ENCODE peak calls at places on chromosome 22, in seven cellular contexts. One of them, this sample, is unnamed.

GRCh38 chr22:28231423-28231822 is 312.4 kb upstream of the PITPNB start:
- DNase-seq in SK-N-SH: no peak
- DNase-seq in MM.1S: no peak
- DNase-seq in kidney: no peak
- DNase-seq in H9: no peak
- DNase-seq in endodermal cell: peak; percentile 57
- DNase-seq in keratinocyte: no peak
- DNase-seq in this sample: peak; percentile 60

GRCh38 chr22:42184852-42185251 is 54.2 kb upstream of the CYP2D6 start:
- DNase-seq in keratinocyte: no peak
- DNase-seq in H9: no peak
- DNase-seq in SK-N-SH: no peak
- DNase-seq in endodermal cell: no peak
- DNase-seq in MM.1S: no peak
- DNase-seq in kidney: no peak
- DNase-seq in this sample: no peak

GRCh38 chr22:30694171-30694637 is 470 bp upstream of the OSBP2 start:
- DNase-seq in H9: peak; percentile 76
- DNase-seq in keratinocyte: no peak
- DNase-seq in MM.1S: peak; percentile 58
- DNase-seq in endodermal cell: peak; percentile 88
- DNase-seq in kidney: peak; percentile 83
- DNase-seq in SK-N-SH: peak; percentile 84
- DNase-seq in this sample: peak; percentile 40

GRCh38 chr22:45477366-45478107 is 25.1 kb upstream of the FBLN1 start:
- DNase-seq in MM.1S: no peak
- DNase-seq in H9: no peak
- DNase-seq in kidney: no peak
- DNase-seq in keratinocyte: no peak
- DNase-seq in endodermal cell: no peak
- DNase-seq in SK-N-SH: no peak
- DNase-seq in this sample: no peak

GRCh38 chr22:36816635-36817428 is at the start of gene PVALB:
- DNase-seq in keratinocyte: no peak
- DNase-seq in endodermal cell: peak; percentile 79
- DNase-seq in SK-N-SH: peak; percentile 91
- DNase-seq in MM.1S: peak; percentile 69
- DNase-seq in H9: no peak
- DNase-seq in kidney: no peak
- DNase-seq in this sample: peak; percentile 51

GRCh38 chr22:50621491-50621880 is 6.5 kb downstream of the ARSA start:
- DNase-seq in SK-N-SH: peak; percentile 13
- DNase-seq in endodermal cell: no peak
- DNase-seq in keratinocyte: no peak
- DNase-seq in kidney: no peak
- DNase-seq in H9: peak; percentile 18
- DNase-seq in MM.1S: peak; percentile 38
- DNase-seq in this sample: no peak

GRCh38 chr22:21775061-21775460 is 39.5 kb upstream of the YPEL1 start:
- DNase-seq in SK-N-SH: no peak
- DNase-seq in kidney: no peak
- DNase-seq in MM.1S: no peak
- DNase-seq in endodermal cell: no peak
- DNase-seq in H9: no peak
- DNase-seq in keratinocyte: no peak
- DNase-seq in this sample: no peak

GRCh38 chr22:24518228-24518627 is 23.1 kb downstream of the UPB1 start:
- DNase-seq in MM.1S: no peak
- DNase-seq in keratinocyte: no peak
- DNase-seq in endodermal cell: no peak
- DNase-seq in kidney: no peak
- DNase-seq in SK-N-SH: no peak
- DNase-seq in H9: no peak
- DNase-seq in this sample: no peak

GRCh38 chr22:42151924-42152635 is 21.5 kb upstream of the CYP2D6 start:
- DNase-seq in H9: peak; percentile 45
- DNase-seq in keratinocyte: no peak
- DNase-seq in SK-N-SH: no peak
- DNase-seq in kidney: no peak
- DNase-seq in MM.1S: no peak
- DNase-seq in endodermal cell: no peak
- DNase-seq in this sample: no peak

GRCh38 chr22:27463121-27463520 is 338.4 kb downstream of the MN1 start:
- DNase-seq in kidney: no peak
- DNase-seq in endodermal cell: no peak
- DNase-seq in keratinocyte: no peak
- DNase-seq in MM.1S: no peak
- DNase-seq in H9: no peak
- DNase-seq in SK-N-SH: no peak
- DNase-seq in this sample: no peak

GRCh38 chr22:24593810-24594568 is 1.1 kb upstream of the LRRC75B start:
- DNase-seq in keratinocyte: no peak
- DNase-seq in kidney: peak; percentile 75
- DNase-seq in SK-N-SH: peak; percentile 32
- DNase-seq in MM.1S: no peak
- DNase-seq in endodermal cell: peak; percentile 60
- DNase-seq in H9: no peak
- DNase-seq in this sample: no peak

GRCh38 chr22:24386814-24387550 is 40.4 kb upstream of the ADORA2A start:
- DNase-seq in keratinocyte: no peak
- DNase-seq in kidney: no peak
- DNase-seq in H9: no peak
- DNase-seq in MM.1S: no peak
- DNase-seq in SK-N-SH: no peak
- DNase-seq in endodermal cell: no peak
- DNase-seq in this sample: no peak

GRCh38 chr22:26642465-26643367 is 14.7 kb upstream of the MIAT start:
- DNase-seq in keratinocyte: no peak
- DNase-seq in MM.1S: peak; percentile 68
- DNase-seq in kidney: no peak
- DNase-seq in endodermal cell: peak; percentile 87
- DNase-seq in SK-N-SH: no peak
- DNase-seq in H9: peak; percentile 77
- DNase-seq in this sample: no peak

GRCh38 chr22:21816787-21817496 is 50.5 kb downstream of the MAPK1 start:
- DNase-seq in SK-N-SH: peak; percentile 20
- DNase-seq in kidney: no peak
- DNase-seq in keratinocyte: peak; percentile 26
- DNase-seq in endodermal cell: no peak
- DNase-seq in MM.1S: no peak
- DNase-seq in H9: no peak
- DNase-seq in this sample: peak; percentile 92

GRCh38 chr22:28023036-28023435 is 104.0 kb upstream of the PITPNB start:
- DNase-seq in SK-N-SH: no peak
- DNase-seq in MM.1S: no peak
- DNase-seq in kidney: peak; percentile 29
- DNase-seq in H9: no peak
- DNase-seq in endodermal cell: no peak
- DNase-seq in keratinocyte: no peak
- DNase-seq in this sample: no peak

GRCh38 chr22:20946080-20946986 is 20.7 kb upstream of the AIFM3 start:
- DNase-seq in endodermal cell: no peak
- DNase-seq in SK-N-SH: no peak
- DNase-seq in kidney: no peak
- DNase-seq in H9: no peak
- DNase-seq in MM.1S: no peak
- DNase-seq in keratinocyte: no peak
- DNase-seq in this sample: peak; percentile 21

GRCh38 chr22:38704568-38705234 is 1.0 kb upstream of the GTPBP1 start:
- DNase-seq in kidney: no peak
- DNase-seq in H9: no peak
- DNase-seq in MM.1S: peak; percentile 65
- DNase-seq in endodermal cell: no peak
- DNase-seq in SK-N-SH: no peak
- DNase-seq in keratinocyte: no peak
- DNase-seq in this sample: no peak
- H3K9ac ChIP-seq in kidney: peak overlapping the region; percentile 12
- H3K9ac ChIP-seq in H9: peak overlapping the region; percentile 81
- H3K9ac ChIP-seq in MM.1S: peak overlapping the region; percentile 88
- H3K9ac ChIP-seq in endodermal cell: peak overlapping the region; percentile 51
- H3K9ac ChIP-seq in SK-N-SH: peak overlapping the region; percentile 14
- H3K9ac ChIP-seq in keratinocyte: peak overlapping the region; percentile 70
- H3K9ac ChIP-seq in this sample: peak overlapping the region; percentile 54

DNA sequence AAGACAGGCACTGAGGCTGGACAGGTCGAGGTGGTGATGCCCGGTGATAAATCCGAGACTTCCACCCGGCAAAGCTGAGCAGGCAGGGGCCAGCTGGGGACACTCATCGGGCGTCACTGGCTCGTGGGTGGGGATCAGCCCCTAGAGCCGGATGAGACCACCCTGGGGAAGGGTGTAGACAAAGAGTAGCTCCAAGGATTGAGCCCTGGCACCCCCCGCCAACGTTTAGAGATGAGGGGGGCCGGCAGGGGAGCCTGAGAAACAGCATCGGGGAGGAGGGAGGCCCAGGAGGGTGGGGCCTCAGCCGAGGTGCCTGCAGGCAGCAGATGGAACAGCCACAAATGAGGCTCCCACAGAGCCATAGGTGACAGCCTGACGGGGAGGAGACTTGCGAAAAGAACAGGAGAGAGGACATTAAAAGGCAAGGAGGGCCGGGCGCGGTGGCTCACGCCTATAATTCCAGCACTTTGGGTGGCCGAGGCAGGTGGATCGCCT is 27.4 kb upstream of the CBX7 start:
- DNase-seq in MM.1S: no peak
- DNase-seq in endodermal cell: peak; percentile 90
- DNase-seq in kidney: no peak
- DNase-seq in SK-N-SH: no peak
- DNase-seq in H9: peak; percentile 76
- DNase-seq in keratinocyte: no peak
- DNase-seq in this sample: no peak
- H3K9me3 ChIP-seq in MM.1S: no peaks in the 10 kb centered on the region
- H3K9me3 ChIP-seq in endodermal cell: no peaks in the 10 kb centered on the region
- H3K9me3 ChIP-seq in kidney: no peaks in the 10 kb centered on the region
- H3K9me3 ChIP-seq in SK-N-SH: no peaks in the 10 kb centered on the region
- H3K9me3 ChIP-seq in H9: no peaks in the 10 kb centered on the region
- H3K9me3 ChIP-seq in keratinocyte: no peaks in the 10 kb centered on the region
- H3K9me3 ChIP-seq in this sample: no peaks in the 10 kb centered on the region

GRCh38 chr22:44173154-44173553 is 7.6 kb upstream of the PARVG start:
- DNase-seq in MM.1S: no peak
- DNase-seq in H9: no peak
- DNase-seq in endodermal cell: no peak
- DNase-seq in kidney: no peak
- DNase-seq in SK-N-SH: no peak
- DNase-seq in keratinocyte: no peak
- DNase-seq in this sample: no peak

GRCh38 chr22:44171486-44172076 is 9.1 kb upstream of the PARVG start:
- DNase-seq in H9: no peak
- DNase-seq in MM.1S: no peak
- DNase-seq in endodermal cell: no peak
- DNase-seq in keratinocyte: no peak
- DNase-seq in kidney: peak; percentile 29
- DNase-seq in SK-N-SH: no peak
- DNase-seq in this sample: no peak

GRCh38 chr22:44170470-44170869 is 10.3 kb upstream of the PARVG start:
- DNase-seq in endodermal cell: no peak
- DNase-seq in MM.1S: no peak
- DNase-seq in keratinocyte: no peak
- DNase-seq in kidney: peak; percentile 63
- DNase-seq in SK-N-SH: no peak
- DNase-seq in H9: no peak
- DNase-seq in this sample: no peak

GRCh38 chr22:44175676-44176075 is 5.0 kb upstream of the PARVG start:
- DNase-seq in MM.1S: no peak
- DNase-seq in endodermal cell: no peak
- DNase-seq in SK-N-SH: no peak
- DNase-seq in keratinocyte: no peak
- DNase-seq in H9: no peak
- DNase-seq in kidney: no peak
- DNase-seq in this sample: no peak

DNA sequence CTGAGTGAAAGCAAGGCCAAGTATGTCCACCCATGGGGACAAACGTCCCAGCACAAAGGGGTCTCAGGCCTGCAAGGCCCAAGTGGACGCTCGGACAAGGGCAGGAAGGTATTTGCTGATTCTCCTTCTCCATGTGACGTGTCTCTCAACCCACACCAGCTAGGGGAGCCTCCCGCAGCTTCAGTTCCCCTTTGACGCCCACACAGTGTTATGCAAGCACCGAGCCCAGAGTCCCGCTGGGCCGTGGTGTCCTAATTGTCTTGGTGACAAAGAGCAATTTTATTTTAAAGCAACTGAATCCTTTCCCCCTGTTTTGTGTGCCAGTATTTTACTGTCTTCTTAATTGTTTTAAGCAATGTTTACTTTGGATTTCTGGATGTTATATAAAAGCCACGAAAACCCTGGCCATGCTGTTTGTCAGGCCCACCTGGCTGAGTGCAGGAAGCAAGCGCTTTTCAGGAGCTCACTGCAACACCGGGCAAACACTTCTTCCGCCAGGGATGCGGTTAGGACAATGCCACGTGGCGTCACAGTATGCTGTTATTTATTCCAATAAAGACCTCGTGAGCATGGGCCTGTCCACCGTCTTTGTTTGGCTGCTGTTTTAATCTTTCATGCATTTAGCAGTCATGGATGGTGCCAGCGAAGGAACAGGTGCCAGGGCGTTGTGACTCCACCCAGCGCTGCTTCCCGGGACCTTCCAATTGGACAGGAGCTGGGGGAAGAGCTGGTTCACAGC is 8.2 kb upstream of the PARVG start:
- DNase-seq in endodermal cell: no peak
- DNase-seq in keratinocyte: no peak
- DNase-seq in SK-N-SH: no peak
- DNase-seq in MM.1S: no peak
- DNase-seq in H9: no peak
- DNase-seq in kidney: peak; percentile 77
- DNase-seq in this sample: no peak
- H3K9ac ChIP-seq in endodermal cell: no peak overlapping the region
- H3K9ac ChIP-seq in keratinocyte: no peak overlapping the region
- H3K9ac ChIP-seq in SK-N-SH: no peak overlapping the region
- H3K9ac ChIP-seq in MM.1S: no peak overlapping the region
- H3K9ac ChIP-seq in H9: no peak overlapping the region
- H3K9ac ChIP-seq in kidney: no peak overlapping the region
- H3K9ac ChIP-seq in this sample: no peak overlapping the region

DNA sequence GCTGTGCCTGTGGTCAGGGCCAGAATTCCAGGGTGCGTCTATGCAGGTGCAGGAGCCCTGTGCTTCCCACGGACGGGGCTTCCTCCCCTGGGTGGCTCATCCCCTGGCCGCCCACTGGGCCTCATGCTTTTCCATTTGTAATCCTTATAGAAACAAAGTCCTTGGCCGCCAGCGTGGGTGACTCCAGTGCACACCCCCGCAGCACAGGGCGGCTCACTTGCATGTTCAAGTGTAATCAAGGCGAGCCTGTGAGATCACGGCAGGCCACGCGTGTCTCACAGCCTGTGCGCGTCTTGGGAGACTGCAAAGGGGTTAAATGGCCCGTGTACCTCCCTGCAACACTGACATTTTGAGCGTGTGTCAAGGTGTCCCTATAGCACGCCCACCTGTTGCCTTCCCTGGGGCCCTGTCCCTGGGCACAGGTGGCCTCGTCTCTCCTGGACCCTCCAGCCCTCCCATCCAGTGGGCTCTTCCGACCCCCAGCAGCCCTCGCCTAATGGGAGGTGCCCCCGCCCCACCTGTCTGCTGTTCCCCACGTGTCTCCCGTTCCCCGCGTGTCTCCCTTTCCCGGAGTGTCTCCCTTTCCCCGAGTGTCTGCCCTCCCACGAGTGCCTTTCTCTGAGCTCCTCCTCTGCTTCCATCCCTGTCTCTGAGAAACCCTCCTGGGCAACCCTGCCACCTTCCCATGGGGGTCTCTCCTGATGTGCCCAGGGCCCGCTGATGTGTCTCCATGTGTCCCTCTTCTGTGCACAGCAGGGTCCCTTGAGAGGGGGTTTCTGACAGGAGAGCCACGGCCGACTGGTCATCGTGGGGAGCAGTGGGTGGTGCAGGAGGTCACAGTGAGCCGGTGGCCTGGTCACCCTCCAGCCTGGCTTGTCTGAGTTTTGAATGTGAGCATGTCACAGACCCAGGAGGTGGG is 1215.3 kb downstream of the BRD1 start:
- DNase-seq in endodermal cell: no peak
- DNase-seq in kidney: no peak
- DNase-seq in MM.1S: no peak
- DNase-seq in H9: no peak
- DNase-seq in SK-N-SH: no peak
- DNase-seq in keratinocyte: no peak
- DNase-seq in this sample: no peak
- H3K9me3 ChIP-seq in endodermal cell: no peaks in the 10 kb centered on the region
- H3K9me3 ChIP-seq in kidney: no peaks in the 10 kb centered on the region
- H3K9me3 ChIP-seq in MM.1S: no peaks in the 10 kb centered on the region
- H3K9me3 ChIP-seq in H9: no peaks in the 10 kb centered on the region
- H3K9me3 ChIP-seq in SK-N-SH: no peaks in the 10 kb centered on the region
- H3K9me3 ChIP-seq in keratinocyte: peaks cover 25% of the 10 kb centered on the region
- H3K9me3 ChIP-seq in this sample: no peaks in the 10 kb centered on the region

This sample was measured in adipocyte.